ENCODE peak calls at places on chromosomes 11 and 22, in four cellular contexts. One of them, this sample, is unnamed.

GRCh38 chr22:26849575-26849974 is 192.2 kb downstream of the MIAT start:
- DNase-seq in GM06990: no peak
- DNase-seq in heart left ventricle: no peak
- DNase-seq in OCI-LY7: no peak
- DNase-seq in this sample: no peak

GRCh38 chr11:99320769-99321290 is 300.1 kb downstream of the CNTN5 start:
- DNase-seq in GM06990: no peak
- DNase-seq in heart left ventricle: no peak
- DNase-seq in OCI-LY7: no peak
- DNase-seq in this sample: no peak

GRCh38 chr22:43878079-43878795 is 13.6 kb downstream of the PNPLA5 start:
- DNase-seq in GM06990: no peak
- DNase-seq in heart left ventricle: no peak
- DNase-seq in OCI-LY7: no peak
- DNase-seq in this sample: no peak

GRCh38 chr22:16824718-16825687 is at the start of gene XKR3:
- DNase-seq in GM06990: no peak
- DNase-seq in heart left ventricle: no peak
- DNase-seq in OCI-LY7: peak
- DNase-seq in this sample: no peak

GRCh38 chr11:79369094-79369493 is 71.7 kb downstream of the TENM4 start:
- DNase-seq in GM06990: no peak
- DNase-seq in heart left ventricle: no peak
- DNase-seq in OCI-LY7: no peak
- DNase-seq in this sample: no peak

GRCh38 chr11:126088999-126089398 is 26.3 kb upstream of the CDON start:
- DNase-seq in GM06990: no peak
- DNase-seq in heart left ventricle: no peak
- DNase-seq in OCI-LY7: no peak
- DNase-seq in this sample: no peak

GRCh38 chr11:16815047-16815767 is 76.8 kb downstream of the C11orf58 start:
- DNase-seq in GM06990: no peak
- DNase-seq in heart left ventricle: peak
- DNase-seq in OCI-LY7: no peak
- DNase-seq in this sample: no peak

GRCh38 chr11:7278314-7278917 is 26.7 kb downstream of the SYT9 start:
- DNase-seq in GM06990: no peak
- DNase-seq in heart left ventricle: no peak
- DNase-seq in OCI-LY7: peak
- DNase-seq in this sample: peak

GRCh38 chr11:9276571-9276970 is 11.4 kb upstream of the DENND5A start:
- DNase-seq in GM06990: no peak
- DNase-seq in heart left ventricle: no peak
- DNase-seq in OCI-LY7: peak
- DNase-seq in this sample: no peak

GRCh38 chr11:64856382-64857227 is 12.2 kb upstream of the CDC42BPG start:
- DNase-seq in GM06990: no peak
- DNase-seq in heart left ventricle: no peak
- DNase-seq in OCI-LY7: no peak
- DNase-seq in this sample: no peak

GRCh38 chr22:37416806-37417205 is 10.5 kb downstream of the ELFN2 start:
- DNase-seq in GM06990: no peak
- DNase-seq in heart left ventricle: no peak
- DNase-seq in OCI-LY7: no peak
- DNase-seq in this sample: peak

GRCh38 chr11:123973816-123974215 is 3.8 kb downstream of the OR10S1 start:
- DNase-seq in GM06990: no peak
- DNase-seq in heart left ventricle: no peak
- DNase-seq in OCI-LY7: no peak
- DNase-seq in this sample: no peak

GRCh38 chr11:393219-394033 is 583 bp upstream of the PKP3 start:
- DNase-seq in GM06990: no peak
- DNase-seq in heart left ventricle: no peak
- DNase-seq in OCI-LY7: no peak
- DNase-seq in this sample: no peak

GRCh38 chr11:43486141-43486540 is 127.4 kb downstream of the TTC17 start:
- DNase-seq in GM06990: no peak
- DNase-seq in heart left ventricle: no peak
- DNase-seq in OCI-LY7: no peak
- DNase-seq in this sample: no peak

GRCh38 chr11:9479899-9480298 is 19.1 kb downstream of the ZNF143 start:
- DNase-seq in GM06990: no peak
- DNase-seq in heart left ventricle: no peak
- DNase-seq in OCI-LY7: peak
- DNase-seq in this sample: no peak

GRCh38 chr11:119210035-119210434 is 3.9 kb downstream of the CBL start:
- DNase-seq in GM06990: no peak
- DNase-seq in heart left ventricle: no peak
- DNase-seq in OCI-LY7: no peak
- DNase-seq in this sample: no peak

GRCh38 chr11:67496113-67496512 is 9.1 kb downstream of the PITPNM1 start:
- DNase-seq in GM06990: no peak
- DNase-seq in heart left ventricle: no peak
- DNase-seq in OCI-LY7: no peak
- DNase-seq in this sample: no peak

GRCh38 chr11:47908198-47908597 is 60.0 kb upstream of the NUP160 start:
- DNase-seq in GM06990: no peak
- DNase-seq in heart left ventricle: no peak
- DNase-seq in OCI-LY7: no peak
- DNase-seq in this sample: no peak

DNA sequence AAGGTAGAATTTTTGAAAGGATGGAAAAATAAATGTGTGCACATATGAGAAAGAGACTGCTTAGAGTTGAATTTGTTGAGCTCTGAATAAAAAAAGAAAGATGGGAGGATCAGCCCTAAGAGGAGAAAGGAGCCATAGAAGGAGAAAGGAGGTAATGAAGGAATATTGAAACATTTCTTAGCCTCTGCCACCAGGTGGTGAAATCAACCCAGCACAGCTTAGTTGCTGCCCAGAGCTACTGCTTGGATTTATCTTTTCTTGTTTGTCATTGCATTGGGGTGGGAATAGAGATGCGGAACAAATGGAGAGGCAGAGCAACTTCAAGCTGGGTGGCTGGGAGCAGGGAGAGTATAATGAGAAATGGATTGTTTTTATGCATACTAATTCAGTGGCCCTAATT is 80.4 kb downstream of the SERGEF start:
- DNase-seq in GM06990: no peak
- DNase-seq in heart left ventricle: no peak
- DNase-seq in OCI-LY7: no peak
- DNase-seq in this sample: no peak
- TF ChIP-seq CTCF in GM06990: no peak
- TF ChIP-seq CTCF in heart left ventricle: no peak
- TF ChIP-seq CTCF in OCI-LY7: peak
- TF ChIP-seq CTCF in this sample: peak

GRCh38 chr22:21672107-21672629 is 6.4 kb downstream of the PPIL2 start:
- DNase-seq in GM06990: no peak
- DNase-seq in heart left ventricle: no peak
- DNase-seq in OCI-LY7: peak
- DNase-seq in this sample: no peak
- TF ChIP-seq CTCF in GM06990: no peak
- TF ChIP-seq CTCF in heart left ventricle: no peak
- TF ChIP-seq CTCF in OCI-LY7: peak
- TF ChIP-seq CTCF in this sample: no peak

GRCh38 chr11:1402776-1403620 is 13.3 kb downstream of the BRSK2 start:
- DNase-seq in GM06990: no peak
- DNase-seq in heart left ventricle: no peak
- DNase-seq in OCI-LY7: peak
- DNase-seq in this sample: no peak
- TF ChIP-seq CTCF in GM06990: no peak
- TF ChIP-seq CTCF in heart left ventricle: no peak
- TF ChIP-seq CTCF in OCI-LY7: no peak
- TF ChIP-seq CTCF in this sample: no peak

DNA sequence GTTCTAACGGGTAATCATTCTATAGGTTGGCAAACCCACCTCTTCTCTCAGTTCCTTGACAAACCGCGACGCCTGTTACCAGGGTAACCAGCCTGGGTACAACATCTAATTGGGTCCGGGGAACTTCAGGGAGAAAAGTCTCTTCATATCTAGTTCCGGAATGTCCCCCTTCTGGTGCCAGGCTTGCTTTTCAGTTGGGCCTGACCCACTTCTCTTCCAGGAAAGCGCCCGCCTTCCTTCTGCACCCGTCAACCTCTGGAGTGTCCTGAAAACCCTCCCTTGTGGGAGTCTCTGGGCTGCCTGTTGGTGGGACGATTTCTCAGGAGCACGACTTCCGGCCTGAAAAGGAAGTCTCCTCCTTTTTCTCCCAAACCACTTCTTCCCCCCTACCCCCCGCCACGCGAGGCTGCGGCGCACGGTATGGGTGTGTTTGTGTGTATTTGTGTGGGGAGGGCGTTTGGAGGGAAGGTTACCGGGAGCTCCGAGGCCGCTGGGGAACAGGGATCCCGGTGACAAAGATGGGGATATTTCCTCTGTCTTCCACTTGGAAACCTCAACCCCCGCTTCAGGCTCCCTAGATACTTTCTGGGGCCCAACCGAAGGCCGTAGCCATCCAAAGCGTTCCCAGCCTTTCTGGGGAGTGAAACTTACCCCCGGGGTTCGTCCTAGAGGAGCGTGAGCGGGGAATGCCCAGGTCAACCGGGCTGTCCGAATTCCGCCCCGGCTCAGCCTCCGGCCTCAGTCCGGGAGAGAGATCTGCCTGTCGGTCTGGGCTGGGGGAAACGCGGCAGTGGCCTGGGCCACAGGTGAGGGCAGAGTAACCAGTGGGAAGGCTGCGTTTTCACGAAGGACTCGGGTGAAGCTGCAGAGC is at the start of the genes NKAPD1 and PIH1D2:
- DNase-seq in GM06990: peak
- DNase-seq in heart left ventricle: peak
- DNase-seq in OCI-LY7: peak
- DNase-seq in this sample: peak
- TF ChIP-seq CTCF in GM06990: peak
- TF ChIP-seq CTCF in heart left ventricle: no peak
- TF ChIP-seq CTCF in OCI-LY7: no peak
- TF ChIP-seq CTCF in this sample: peak

DNA sequence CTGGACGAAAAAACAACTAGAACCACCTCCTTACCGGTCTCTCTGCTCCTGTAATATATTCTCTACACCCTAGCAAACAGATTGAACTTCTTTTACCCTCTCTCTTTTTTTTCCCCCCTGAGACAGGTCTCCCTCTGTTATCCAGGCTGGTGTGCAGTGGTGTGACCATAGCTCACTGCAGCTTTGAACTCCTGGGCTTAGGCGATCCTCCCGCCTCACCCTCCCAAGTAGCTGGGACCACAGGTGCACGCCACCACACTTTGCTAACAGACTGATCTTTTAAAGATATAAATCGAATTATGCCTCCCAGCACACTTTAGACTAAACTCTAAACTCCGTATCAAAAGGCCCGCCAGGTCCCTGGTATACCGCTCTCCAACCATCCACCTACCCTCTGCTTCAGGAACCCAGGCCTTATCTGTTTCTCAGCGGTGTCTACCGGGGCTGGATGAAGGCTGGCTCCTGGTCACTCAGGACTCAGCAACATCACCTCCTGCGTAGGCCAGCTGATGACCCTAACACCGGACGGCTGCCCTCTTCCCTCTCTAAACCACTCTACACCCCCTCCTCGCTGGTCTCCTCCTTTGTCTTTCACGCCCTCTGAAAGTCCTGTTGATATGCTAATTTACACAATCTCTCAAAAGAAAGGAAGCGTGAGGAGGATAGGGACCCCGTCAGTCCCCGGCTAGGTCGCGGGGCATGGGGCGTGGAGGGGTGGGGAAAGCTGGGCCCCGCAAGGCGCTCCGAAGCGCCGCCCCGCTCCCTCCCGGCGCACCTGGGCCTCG is 716 bp downstream of the C22orf39 start:
- DNase-seq in GM06990: no peak
- DNase-seq in heart left ventricle: no peak
- DNase-seq in OCI-LY7: no peak
- DNase-seq in this sample: peak
- TF ChIP-seq CTCF in GM06990: no peak
- TF ChIP-seq CTCF in heart left ventricle: no peak
- TF ChIP-seq CTCF in OCI-LY7: no peak
- TF ChIP-seq CTCF in this sample: no peak

GRCh38 chr11:13116491-13116890 is 107.4 kb downstream of the RASSF10 start:
- DNase-seq in GM06990: no peak
- DNase-seq in heart left ventricle: no peak
- DNase-seq in OCI-LY7: no peak
- DNase-seq in this sample: no peak

GRCh38 chr11:13117344-13117743 is 108.2 kb downstream of the RASSF10 start:
- DNase-seq in GM06990: no peak
- DNase-seq in heart left ventricle: no peak
- DNase-seq in OCI-LY7: no peak
- DNase-seq in this sample: no peak

GRCh38 chr11:13111813-13112130 is 102.7 kb downstream of the RASSF10 start:
- DNase-seq in GM06990: no peak
- DNase-seq in heart left ventricle: no peak
- DNase-seq in OCI-LY7: no peak
- DNase-seq in this sample: no peak

GRCh38 chr11:13118194-13118593 is 109.1 kb downstream of the RASSF10 start:
- DNase-seq in GM06990: no peak
- DNase-seq in heart left ventricle: no peak
- DNase-seq in OCI-LY7: no peak
- DNase-seq in this sample: no peak

GRCh38 chr11:13114566-13115465 is 105.7 kb downstream of the RASSF10 start:
- DNase-seq in GM06990: no peak
- DNase-seq in heart left ventricle: no peak
- DNase-seq in OCI-LY7: no peak
- DNase-seq in this sample: peak
- TF ChIP-seq CTCF in GM06990: peak
- TF ChIP-seq CTCF in heart left ventricle: no peak
- TF ChIP-seq CTCF in OCI-LY7: peak
- TF ChIP-seq CTCF in this sample: no peak

GRCh38 chr11:35185696-35186095 is 46.7 kb downstream of the CD44 start:
- DNase-seq in GM06990: no peak
- DNase-seq in heart left ventricle: no peak
- DNase-seq in OCI-LY7: no peak
- DNase-seq in this sample: no peak
- TF ChIP-seq CTCF in GM06990: no peak
- TF ChIP-seq CTCF in heart left ventricle: no peak
- TF ChIP-seq CTCF in OCI-LY7: no peak
- TF ChIP-seq CTCF in this sample: no peak

GRCh38 chr11:120499859-120500258 is 11.7 kb upstream of the GRIK4 start:
- DNase-seq in GM06990: no peak
- DNase-seq in heart left ventricle: no peak
- DNase-seq in OCI-LY7: no peak
- DNase-seq in this sample: no peak

GRCh38 chr11:120499088-120499487 is 12.5 kb upstream of the GRIK4 start:
- DNase-seq in GM06990: no peak
- DNase-seq in heart left ventricle: no peak
- DNase-seq in OCI-LY7: no peak
- DNase-seq in this sample: no peak

GRCh38 chr11:120492486-120492885 is 19.1 kb upstream of the GRIK4 start:
- DNase-seq in GM06990: no peak
- DNase-seq in heart left ventricle: no peak
- DNase-seq in OCI-LY7: no peak
- DNase-seq in this sample: no peak

GRCh38 chr11:120489799-120490198 is 21.7 kb upstream of the GRIK4 start:
- DNase-seq in GM06990: no peak
- DNase-seq in heart left ventricle: no peak
- DNase-seq in OCI-LY7: no peak
- DNase-seq in this sample: no peak

GRCh38 chr11:120494595-120494994 is 17.0 kb upstream of the GRIK4 start:
- DNase-seq in GM06990: no peak
- DNase-seq in heart left ventricle: no peak
- DNase-seq in OCI-LY7: no peak
- DNase-seq in this sample: no peak
- TF ChIP-seq CTCF in GM06990: no peak
- TF ChIP-seq CTCF in heart left ventricle: no peak
- TF ChIP-seq CTCF in OCI-LY7: no peak
- TF ChIP-seq CTCF in this sample: no peak